ENCODE peak calls at places on chromosomes 1 and 21, in four cellular contexts. M is neuronal stem cell, B is body of pancreas, D is PC-9. U is an unnamed sample.
A peak's percentile ranks its signal among the peaks of the same experiment; 100 is the strongest.

GRCh38 chr1:163896001-163896400 is 574.2 kb downstream of the NUF2 start:
- DNase-seq in B (no peak), M (no peak), D (no peak), U (no peak)

GRCh38 chr1:110880708-110881374 is 7.9 kb downstream of the CD53 start:
- DNase-seq in B (no peak), M (no peak), D (no peak), U (no peak)

GRCh38 chr1:118101445-118101844 is 83.6 kb downstream of the SPAG17 start:
- DNase-seq in M (no peak), B (no peak), D (no peak), U (no peak)

GRCh38 chr1:206836111-206836510 is 29.3 kb upstream of the IL20 start:
- DNase-seq in M (no peak), B (no peak), D (no peak), U (no peak)

GRCh38 chr1:101005871-101006270 is 19.7 kb downstream of the DPH5 start:
- DNase-seq in D (no peak), M (no peak), B (no peak), U (no peak)

GRCh38 chr1:38512024-38512623 is 347.4 kb downstream of the RRAGC start:
- DNase-seq in M (no peak), D (no peak), B (no peak), U (no peak)

GRCh38 chr1:184940226-184940625 is 34.1 kb downstream of the NIBAN1 start:
- DNase-seq in M (no peak), B (no peak), D (no peak), U (no peak)

GRCh38 chr1:234729566-234729965 is 119.6 kb upstream of the IRF2BP2 start:
- DNase-seq in D (no peak), M (no peak), B (no peak), U (no peak)

GRCh38 chr1:78840447-78841251 is 165.9 kb downstream of the ADGRL4 start:
- DNase-seq in D (no peak), B (no peak), M (peak; percentile 30), U (peak; percentile 89)

GRCh38 chr1:234214129-234214910 is 158.9 kb upstream of the COA6 start:
- DNase-seq in M (peak; percentile 23), D (no peak), B (peak; percentile 62), U (no peak)

GRCh38 chr1:55584521-55585401 is 369.6 kb upstream of the USP24 start:
- DNase-seq in B (no peak), D (no peak), M (peak; percentile 32), U (no peak)

GRCh38 chr1:116515702-116516101 is 55.1 kb downstream of the CD58 start:
- DNase-seq in B (peak; percentile 20), M (no peak), D (no peak), U (no peak)

GRCh38 chr1:26153966-26154572 is 4.8 kb upstream of the FAM110D start:
- DNase-seq in D (no peak), B (no peak), M (no peak), U (no peak)

GRCh38 chr1:26156285-26157038 is 2.4 kb upstream of the FAM110D start:
- DNase-seq in M (no peak), D (no peak), B (no peak), U (peak; percentile 60)

GRCh38 chr1:26154750-26155149 is 4.1 kb upstream of the FAM110D start:
- DNase-seq in D (no peak), B (no peak), M (no peak), U (no peak)

GRCh38 chr1:26158271-26159112 is at the start of gene FAM110D:
- DNase-seq in D (no peak), M (no peak), B (no peak), U (no peak)

GRCh38 chr1:26155370-26156284 is 3.3 kb upstream of the FAM110D start:
- DNase-seq in B (no peak), D (no peak), M (no peak), U (no peak)
- H3K27ac ChIP-seq in B (peak overlapping the region; percentile 33), D (no peak overlapping the region), M (no peak overlapping the region), U (no peak overlapping the region)

GRCh38 chr1:46687910-46688509 is 16.4 kb downstream of the TEX38 start:
- DNase-seq in M (no peak), D (no peak), B (no peak), U (no peak)

GRCh38 chr1:46684670-46685069 is 13.0 kb downstream of the TEX38 start:
- DNase-seq in B (no peak), M (no peak), D (no peak), U (no peak)

GRCh38 chr1:46689326-46689725 is 17.7 kb downstream of the TEX38 start:
- DNase-seq in M (no peak), B (no peak), D (no peak), U (peak; percentile 54)

GRCh38 chr1:46686255-46686654 is 14.6 kb downstream of the TEX38 start:
- DNase-seq in D (no peak), M (no peak), B (no peak), U (no peak)

DNA sequence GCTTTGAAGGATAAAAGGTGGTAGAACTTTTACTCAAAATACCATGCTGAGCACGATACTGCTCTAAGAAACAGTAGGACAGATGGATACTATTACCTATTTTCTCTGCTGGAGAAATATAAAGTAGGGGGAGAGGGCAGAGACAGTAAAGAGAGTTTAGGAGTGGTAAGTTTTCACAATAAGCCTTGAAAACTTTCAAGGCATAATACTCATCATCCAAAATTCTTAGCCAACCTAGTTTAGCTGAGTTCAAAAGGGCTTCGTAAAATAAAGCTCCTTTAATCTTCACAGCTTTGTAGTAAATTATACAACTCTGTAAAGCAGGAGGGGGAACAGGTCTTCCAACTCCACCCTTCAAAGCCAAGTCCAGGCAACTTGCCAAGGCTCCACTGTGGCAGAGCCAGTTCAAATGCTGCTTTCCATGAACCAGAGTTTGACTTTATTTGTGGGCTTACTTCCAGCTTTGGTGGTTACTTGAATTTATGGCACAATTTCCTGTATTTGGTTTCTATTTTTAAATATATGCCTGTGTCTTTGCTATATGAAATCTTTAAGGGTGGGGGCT is 15.5 kb downstream of the TEX38 start:
- DNase-seq in D (peak; percentile 51), M (no peak), B (peak; percentile 86), U (peak; percentile 10)
- H3K27ac ChIP-seq in D (no peak overlapping the region), M (no peak overlapping the region), B (no peak overlapping the region), U (no peak overlapping the region)

GRCh38 chr21:44318489-44319285 is 18.8 kb downstream of the PFKL start:
- DNase-seq in M (no peak), B (no peak), D (no peak), U (no peak)
- H3K27ac ChIP-seq in M (no peak overlapping the region), B (no peak overlapping the region), D (no peak overlapping the region), U (no peak overlapping the region)

DNA sequence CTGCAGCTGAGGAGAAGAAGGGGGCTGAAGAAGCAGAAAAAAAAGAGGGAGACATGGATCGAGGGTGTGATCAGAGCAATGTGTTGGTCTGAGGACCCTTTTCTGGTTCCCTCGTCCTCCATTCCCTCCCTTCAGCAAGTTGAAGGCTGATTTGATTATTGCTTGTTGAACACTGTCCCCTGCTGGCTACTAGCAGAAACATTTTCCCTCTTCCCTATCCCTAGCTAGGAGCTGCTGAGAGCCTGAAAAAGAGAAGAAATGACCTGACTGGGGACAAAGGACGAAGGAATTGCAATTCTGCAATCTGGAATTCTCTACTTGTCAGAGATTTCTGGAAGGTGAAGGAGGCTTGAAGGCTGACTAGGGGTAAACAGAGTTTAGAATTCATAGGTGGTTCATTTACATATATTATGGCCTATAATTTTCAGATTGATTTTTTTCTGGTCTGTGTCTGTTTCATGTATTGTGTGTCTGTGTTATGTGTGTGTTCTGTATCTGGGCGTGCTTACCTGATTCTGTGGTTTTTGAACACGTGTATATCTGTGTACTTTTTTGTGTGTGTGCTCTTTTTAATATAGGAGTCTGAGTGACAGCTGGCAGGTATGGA is 9.8 kb downstream of the NHLH1 start:
- DNase-seq in B (peak; percentile 59), M (peak; percentile 67), D (peak; percentile 60), U (peak; percentile 90)
- H3K27ac ChIP-seq in B (peak overlapping the region; percentile 58), M (peak overlapping the region; percentile 91), D (no peak overlapping the region), U (peak overlapping the region; percentile 98)

DNA sequence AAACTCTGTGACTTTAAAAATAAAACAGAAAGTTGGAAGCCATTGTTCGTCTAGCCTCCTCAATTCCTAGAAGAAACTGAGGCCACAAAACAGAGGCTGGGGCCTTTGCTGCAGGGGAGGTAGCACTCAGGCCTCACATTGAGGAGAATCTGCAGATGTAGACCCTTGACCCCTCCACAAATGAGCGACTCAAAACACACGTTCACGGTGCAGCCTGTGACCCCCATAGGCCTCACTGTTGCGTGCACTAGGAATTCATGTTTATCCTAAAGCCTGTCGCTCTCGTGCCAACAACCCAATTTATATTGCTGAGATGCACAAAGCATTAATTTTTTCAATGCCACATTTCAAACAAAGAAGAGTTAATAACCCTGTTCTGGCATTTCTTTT is 5.6 kb downstream of the TMEM51 start:
- DNase-seq in M (no peak), D (no peak), B (no peak), U (no peak)
- H3K27ac ChIP-seq in M (no peak overlapping the region), D (peak overlapping the region; percentile 48), B (no peak overlapping the region), U (no peak overlapping the region)

GRCh38 chr1:76611782-76612445 is 255.4 kb upstream of the ST6GALNAC5 start:
- DNase-seq in D (no peak), B (peak; percentile 10), M (no peak), U (no peak)
- H3K27ac ChIP-seq in D (no peak overlapping the region), B (peak overlapping the region; percentile 17), M (no peak overlapping the region), U (no peak overlapping the region)

DNA sequence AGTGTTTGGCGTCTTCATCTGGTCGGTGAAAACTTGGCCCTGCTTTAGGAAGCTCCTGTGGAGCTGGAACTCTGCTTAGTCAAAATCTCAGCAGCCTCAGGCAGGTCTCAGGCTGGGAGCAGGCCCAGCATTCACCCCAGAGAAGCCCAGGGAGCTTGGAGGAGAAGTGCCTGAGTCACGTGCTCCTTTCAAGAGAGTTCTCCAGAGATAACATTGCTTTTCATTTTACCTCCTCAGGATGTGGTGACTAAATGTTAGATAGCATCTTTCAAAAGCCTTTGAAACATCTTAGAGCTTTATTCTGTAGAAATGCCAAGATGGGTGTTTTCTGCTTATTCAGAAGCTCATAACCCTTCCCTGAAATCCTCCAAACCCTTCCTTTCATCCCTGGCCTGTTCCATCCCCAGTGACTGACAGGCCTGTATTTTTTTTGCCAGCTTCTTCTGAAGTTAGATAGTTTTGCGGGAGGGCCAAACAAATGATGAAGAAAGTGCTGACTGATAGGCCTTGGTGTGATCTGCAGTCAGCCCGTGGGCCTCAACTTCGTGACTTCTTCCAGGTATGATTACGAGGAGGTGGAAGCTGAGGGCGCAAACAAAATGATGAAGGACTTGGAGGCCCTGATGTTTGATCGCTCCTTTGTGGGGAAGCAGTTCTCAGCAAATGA is 58.0 kb downstream of the PGM1 start:
- DNase-seq in B (no peak), D (no peak), M (no peak), U (no peak)
- H3K27ac ChIP-seq in B (no peak overlapping the region), D (no peak overlapping the region), M (no peak overlapping the region), U (no peak overlapping the region)

GRCh38 chr1:31579374-31579773 is 3.1 kb downstream of the TINAGL1 start:
- DNase-seq in M (no peak), B (no peak), D (no peak), U (no peak)
- H3K27ac ChIP-seq in M (no peak overlapping the region), B (peak overlapping the region; percentile 31), D (peak overlapping the region; percentile 21), U (no peak overlapping the region)

GRCh38 chr1:29202584-29203340 is 21.1 kb upstream of the SRSF4 start:
- DNase-seq in D (peak; percentile 89), M (peak; percentile 92), B (peak; percentile 96), U (peak; percentile 96)
- H3K27ac ChIP-seq in D (peak overlapping the region; percentile 63), M (no peak overlapping the region), B (peak overlapping the region; percentile 51), U (peak overlapping the region; percentile 83)

DNA sequence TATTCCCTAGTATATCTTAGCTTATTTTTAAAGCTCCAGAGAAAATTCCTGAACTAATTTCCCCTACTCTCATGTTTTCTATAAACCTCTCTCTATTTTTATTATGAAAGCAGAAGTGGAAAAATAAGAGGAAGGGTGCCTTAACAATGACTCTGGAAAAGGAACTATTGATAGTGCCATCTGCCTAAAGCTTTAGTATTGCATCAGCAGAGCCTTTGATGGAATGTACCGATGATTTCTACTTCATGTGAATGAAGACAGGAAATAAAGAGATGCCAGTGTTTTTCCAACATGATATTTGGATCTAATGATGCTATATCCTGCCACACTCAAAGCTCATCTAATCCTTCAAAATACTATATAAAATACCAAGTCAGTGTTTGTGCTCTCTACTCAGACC is 35.1 kb downstream of the TNFSF18 start:
- DNase-seq in M (no peak), D (no peak), B (no peak), U (no peak)
- H3K27ac ChIP-seq in M (no peak overlapping the region), D (no peak overlapping the region), B (no peak overlapping the region), U (no peak overlapping the region)

U was measured in SJCRH30.